ENCODE peak calls at places on chromosomes 11 and 22, in seven cellular contexts. V, R, Q, P, O, Y and A are unnamed samples.

GRCh38 chr11:100875521-100875869 is 188.4 kb downstream of the ARHGAP42 start:
- DNase-seq in V (no peak), R (no peak), Q (no peak), P (no peak), O (no peak), Y (no peak), A (no peak)

GRCh38 chr11:31487848-31488247 is 21.6 kb downstream of the IMMP1L start:
- DNase-seq in V (no peak), R (no peak), Q (no peak), P (no peak), O (peak; percentile 30), Y (no peak), A (peak; percentile 27)

GRCh38 chr22:44450503-44450902 is 47.5 kb downstream of the RTL6 start:
- DNase-seq in V (no peak), R (no peak), Q (no peak), P (no peak), O (no peak), Y (no peak), A (no peak)

GRCh38 chr22:33062402-33062801 is 4.2 kb upstream of the SYN3 start:
- DNase-seq in V (no peak), R (no peak), Q (no peak), P (no peak), O (no peak), Y (no peak), A (no peak)

GRCh38 chr22:23789121-23789520 is 2.4 kb downstream of the SMARCB1 start:
- DNase-seq in V (no peak), R (no peak), Q (no peak), P (peak; percentile 44), O (no peak), Y (no peak), A (no peak)

GRCh38 chr11:61187505-61188130 is 15.7 kb upstream of the PGA3 start:
- DNase-seq in V (peak; percentile 76), R (peak; percentile 82), Q (peak; percentile 40), P (peak; percentile 80), O (peak; percentile 90), Y (peak; percentile 63), A (peak; percentile 66)

GRCh38 chr11:113022267-113022666 is 61.0 kb downstream of the NCAM1 start:
- DNase-seq in V (no peak), R (no peak), Q (no peak), P (no peak), O (no peak), Y (no peak), A (no peak)

GRCh38 chr11:12117200-12117995 is 7.0 kb downstream of the MICAL2 start:
- DNase-seq in V (no peak), R (no peak), Q (no peak), P (no peak), O (no peak), Y (no peak), A (no peak)

GRCh38 chr11:1433977-1434640 is 44.4 kb downstream of the BRSK2 start:
- DNase-seq in V (no peak), R (no peak), Q (no peak), P (no peak), O (no peak), Y (no peak), A (no peak)

GRCh38 chr11:128886401-128887119 is 4.6 kb upstream of the KCNJ5 start:
- DNase-seq in V (no peak), R (no peak), Q (no peak), P (peak; percentile 35), O (peak; percentile 38), Y (no peak), A (no peak)

GRCh38 chr11:11179239-11179638 is 173.8 kb downstream of the CSNK2A3 start:
- DNase-seq in V (no peak), R (no peak), Q (no peak), P (no peak), O (peak; percentile 77), Y (no peak), A (no peak)

GRCh38 chr11:73520358-73521061 is 77.4 kb downstream of the FAM168A start:
- DNase-seq in V (no peak), R (no peak), Q (no peak), P (peak; percentile 67), O (no peak), Y (no peak), A (no peak)